ENCODE peak calls at places on chromosomes 7 and 10, in ten cellular contexts. F is heart right ventricle; K is dorsolateral prefrontal cortex; I is T-helper 9 cell; N is stimulated activated CD4-positive, alpha-beta T cell treated with anti-CD3 and anti-CD28 coated beads, Interleukin-1b, Interleukin-23, amount 100 ng/mL, for 48 hours; B is H9; W is GM13977; E is prostate gland; U is MCF 10A; G is iPS-NIHi11. H is an unnamed sample.

GRCh38 chr7:102000123-102000522 is 182.7 kb downstream of the CUX1 start:
- DNase-seq in F (no peak), K (no peak), I (no peak), N (no peak), B (no peak), W (no peak), E (no peak), U (no peak), G (no peak), H (no peak)

GRCh38 chr10:97778452-97779302 is 6.9 kb upstream of the SFRP5 start:
- DNase-seq in F (no peak), K (no peak), I (no peak), N (no peak), B (no peak), W (no peak), E (no peak), U (no peak), G (peak), H (no peak)

GRCh38 chr10:125060486-125060850 is 99.9 kb downstream of the CTBP2 start:
- DNase-seq in F (no peak), K (peak), I (no peak), N (no peak), B (no peak), W (no peak), E (peak), U (no peak), G (no peak), H (no peak)

GRCh38 chr7:13069832-13070231 is 382.4 kb downstream of the ARL4A start:
- DNase-seq in F (no peak), K (no peak), I (no peak), N (no peak), B (no peak), W (no peak), E (no peak), U (no peak), G (no peak), H (no peak)

GRCh38 chr10:76769587-76769986 is 868.0 kb downstream of the KCNMA1 start:
- DNase-seq in F (no peak), K (no peak), I (no peak), N (no peak), B (no peak), W (no peak), E (no peak), U (no peak), G (no peak), H (no peak)

GRCh38 chr10:54026340-54026739 is 774.7 kb downstream of the PCDH15 start:
- DNase-seq in F (no peak), K (no peak), I (no peak), N (no peak), B (no peak), W (no peak), E (no peak), U (no peak), G (no peak), H (no peak)

GRCh38 chr10:33137356-33138007 is 179.5 kb upstream of the ITGB1 start:
- DNase-seq in F (no peak), K (no peak), I (no peak), N (no peak), B (no peak), W (no peak), E (no peak), U (peak), G (no peak), H (no peak)

GRCh38 chr10:75408911-75409885 is 7.6 kb upstream of the ZNF503 start:
- DNase-seq in F (peak), K (no peak), I (no peak), N (no peak), B (peak), W (peak), E (peak), U (peak), G (peak), H (peak)

GRCh38 chr10:48655426-48656240 is 29.0 kb upstream of the WDFY4 start:
- DNase-seq in F (peak), K (peak), I (no peak), N (no peak), B (no peak), W (no peak), E (peak), U (peak), G (peak), H (peak)

GRCh38 chr7:99955247-99955646 is 20.6 kb downstream of the AZGP1 start:
- DNase-seq in F (no peak), K (no peak), I (no peak), N (no peak), B (no peak), W (no peak), E (no peak), U (peak), G (no peak), H (no peak)

GRCh38 chr10:9305018-9305655 is 1250.6 kb downstream of the GATA3 start:
- DNase-seq in F (no peak), K (no peak), I (no peak), N (no peak), B (no peak), W (no peak), E (no peak), U (peak), G (no peak), H (peak)

GRCh38 chr7:30938435-30939316 is 25.1 kb upstream of the GHRHR start:
- DNase-seq in F (peak), K (peak), I (peak), N (peak), B (peak), W (peak), E (peak), U (peak), G (peak), H (peak)

GRCh38 chr10:131442271-131442670 is 130.8 kb upstream of the TCERG1L start:
- DNase-seq in F (no peak), K (no peak), I (no peak), N (no peak), B (no peak), W (no peak), E (no peak), U (no peak), G (no peak), H (no peak)

GRCh38 chr10:92830478-92831389 is 17.6 kb upstream of the EXOC6 start:
- DNase-seq in F (no peak), K (no peak), I (no peak), N (peak), B (no peak), W (no peak), E (no peak), U (no peak), G (no peak), H (no peak)

GRCh38 chr10:78781991-78782390 is 286.8 kb upstream of the ZMIZ1 start:
- DNase-seq in F (no peak), K (no peak), I (no peak), N (no peak), B (no peak), W (no peak), E (no peak), U (no peak), G (no peak), H (no peak)

GRCh38 chr7:81025360-81025759 is 106.5 kb upstream of the SEMA3C start:
- DNase-seq in F (no peak), K (no peak), I (no peak), N (no peak), B (no peak), W (no peak), E (no peak), U (peak), G (no peak), H (no peak)

GRCh38 chr7:55556031-55556430 is 16.3 kb downstream of the VOPP1 start:
- DNase-seq in F (no peak), K (no peak), I (no peak), N (no peak), B (peak), W (no peak), E (no peak), U (no peak), G (no peak), H (no peak)

GRCh38 chr10:83930-84530 is 34.9 kb upstream of the TUBB8 start:
- DNase-seq in F (no peak), K (no peak), I (no peak), N (no peak), B (no peak), W (no peak), E (no peak), U (no peak), G (no peak), H (no peak)

GRCh38 chr10:3471927-3472704 is 299.5 kb upstream of the PITRM1 start:
- DNase-seq in F (no peak), K (peak), I (no peak), N (no peak), B (no peak), W (no peak), E (peak), U (no peak), G (no peak), H (no peak)

GRCh38 chr7:48130658-48131108 is 40.6 kb upstream of the ABCA13 start:
- DNase-seq in F (no peak), K (no peak), I (no peak), N (no peak), B (no peak), W (no peak), E (no peak), U (no peak), G (no peak), H (peak)

GRCh38 chr7:105713488-105714465 is 132.5 kb upstream of the EFCAB10 start:
- DNase-seq in F (no peak), K (no peak), I (no peak), N (peak), B (no peak), W (no peak), E (no peak), U (peak), G (no peak), H (no peak)